ENCODE peak calls at places on chromosome 18, in seven cellular contexts. One of them, this sample, is unnamed.

GRCh38 chr18:31657823-31658669 is 26.3 kb downstream of the B4GALT6 start:
- DNase-seq in IMR-90: no peak
- DNase-seq in mesenchymal stem cell: peak; percentile 23
- DNase-seq in H9: no peak
- DNase-seq in mesendoderm: no peak
- DNase-seq in H1: no peak
- DNase-seq in trophoblast cell: peak; percentile 66
- DNase-seq in this sample: no peak

GRCh38 chr18:58584219-58585127 is 44.4 kb downstream of the ALPK2 start:
- DNase-seq in trophoblast cell: peak; percentile 53
- DNase-seq in H9: peak; percentile 47
- DNase-seq in mesendoderm: peak; percentile 93
- DNase-seq in IMR-90: peak; percentile 48
- DNase-seq in mesenchymal stem cell: no peak
- DNase-seq in H1: peak; percentile 53
- DNase-seq in this sample: peak; percentile 58

GRCh38 chr18:30522288-30522929 is 520.1 kb downstream of the DSC3 start:
- DNase-seq in mesendoderm: peak; percentile 40
- DNase-seq in H9: peak; percentile 64
- DNase-seq in IMR-90: no peak
- DNase-seq in mesenchymal stem cell: no peak
- DNase-seq in trophoblast cell: no peak
- DNase-seq in H1: peak; percentile 3
- DNase-seq in this sample: no peak

GRCh38 chr18:70284976-70285610 is 3.8 kb upstream of the SOCS6 start:
- DNase-seq in H9: no peak
- DNase-seq in H1: no peak
- DNase-seq in mesenchymal stem cell: no peak
- DNase-seq in IMR-90: no peak
- DNase-seq in mesendoderm: no peak
- DNase-seq in trophoblast cell: no peak
- DNase-seq in this sample: no peak

GRCh38 chr18:14916181-14916580 is 168.2 kb downstream of the ANKRD30B start:
- DNase-seq in mesenchymal stem cell: no peak
- DNase-seq in IMR-90: no peak
- DNase-seq in mesendoderm: no peak
- DNase-seq in H1: no peak
- DNase-seq in H9: no peak
- DNase-seq in trophoblast cell: no peak
- DNase-seq in this sample: no peak

GRCh38 chr18:51430538-51430937 is 233.1 kb upstream of the MEX3C start:
- DNase-seq in mesenchymal stem cell: peak; percentile 17
- DNase-seq in H9: no peak
- DNase-seq in IMR-90: no peak
- DNase-seq in H1: no peak
- DNase-seq in trophoblast cell: no peak
- DNase-seq in mesendoderm: no peak
- DNase-seq in this sample: no peak

GRCh38 chr18:73279499-73279898 is 411.7 kb upstream of the NETO1 start:
- DNase-seq in mesendoderm: no peak
- DNase-seq in H9: no peak
- DNase-seq in trophoblast cell: no peak
- DNase-seq in H1: no peak
- DNase-seq in mesenchymal stem cell: no peak
- DNase-seq in IMR-90: no peak
- DNase-seq in this sample: no peak

GRCh38 chr18:63479826-63480225 is 3.1 kb downstream of the SERPINB5 start:
- DNase-seq in H1: no peak
- DNase-seq in IMR-90: no peak
- DNase-seq in H9: no peak
- DNase-seq in trophoblast cell: no peak
- DNase-seq in mesendoderm: no peak
- DNase-seq in mesenchymal stem cell: no peak
- DNase-seq in this sample: no peak

GRCh38 chr18:63379639-63379962 is 12.6 kb upstream of the KDSR start:
- DNase-seq in H1: no peak
- DNase-seq in H9: no peak
- DNase-seq in mesendoderm: no peak
- DNase-seq in trophoblast cell: no peak
- DNase-seq in mesenchymal stem cell: no peak
- DNase-seq in IMR-90: peak; percentile 16
- DNase-seq in this sample: no peak

GRCh38 chr18:77167276-77167675 is 34.7 kb upstream of the MBP start:
- DNase-seq in H1: no peak
- DNase-seq in mesenchymal stem cell: no peak
- DNase-seq in trophoblast cell: no peak
- DNase-seq in mesendoderm: no peak
- DNase-seq in IMR-90: no peak
- DNase-seq in H9: no peak
- DNase-seq in this sample: no peak

GRCh38 chr18:57581301-57581934 is 5.1 kb downstream of the FECH start:
- DNase-seq in H9: no peak
- DNase-seq in IMR-90: no peak
- DNase-seq in mesenchymal stem cell: no peak
- DNase-seq in H1: no peak
- DNase-seq in trophoblast cell: no peak
- DNase-seq in mesendoderm: peak; percentile 46
- DNase-seq in this sample: no peak

GRCh38 chr18:64416990-64417389 is 268.1 kb upstream of the LINC00305 start:
- DNase-seq in H1: no peak
- DNase-seq in IMR-90: no peak
- DNase-seq in mesenchymal stem cell: no peak
- DNase-seq in trophoblast cell: no peak
- DNase-seq in H9: no peak
- DNase-seq in mesendoderm: peak; percentile 44
- DNase-seq in this sample: no peak

GRCh38 chr18:59909289-59910036 is 9.7 kb downstream of the PMAIP1 start:
- DNase-seq in mesenchymal stem cell: peak; percentile 94
- DNase-seq in H1: no peak
- DNase-seq in trophoblast cell: no peak
- DNase-seq in mesendoderm: no peak
- DNase-seq in IMR-90: peak; percentile 86
- DNase-seq in H9: no peak
- DNase-seq in this sample: no peak

GRCh38 chr18:9876867-9877654 is 8.7 kb upstream of the TXNDC2 start:
- DNase-seq in trophoblast cell: peak; percentile 54
- DNase-seq in H1: no peak
- DNase-seq in IMR-90: peak; percentile 97
- DNase-seq in mesendoderm: peak; percentile 96
- DNase-seq in H9: no peak
- DNase-seq in mesenchymal stem cell: peak; percentile 93
- DNase-seq in this sample: no peak

GRCh38 chr18:12426924-12427323 is 19.2 kb downstream of the PRELID3A start:
- DNase-seq in mesenchymal stem cell: no peak
- DNase-seq in H9: no peak
- DNase-seq in H1: no peak
- DNase-seq in IMR-90: no peak
- DNase-seq in mesendoderm: no peak
- DNase-seq in trophoblast cell: no peak
- DNase-seq in this sample: no peak

GRCh38 chr18:30106356-30106755 is 936.2 kb downstream of the DSC3 start:
- DNase-seq in mesendoderm: peak; percentile 29
- DNase-seq in H1: no peak
- DNase-seq in mesenchymal stem cell: no peak
- DNase-seq in trophoblast cell: no peak
- DNase-seq in IMR-90: no peak
- DNase-seq in H9: no peak
- DNase-seq in this sample: no peak

GRCh38 chr18:58915006-58915799 is 50.5 kb downstream of the ZNF532 start:
- DNase-seq in H1: no peak
- DNase-seq in H9: no peak
- DNase-seq in mesendoderm: no peak
- DNase-seq in IMR-90: no peak
- DNase-seq in mesenchymal stem cell: no peak
- DNase-seq in trophoblast cell: no peak
- DNase-seq in this sample: no peak

GRCh38 chr18:11728247-11728646 is 39.2 kb downstream of the GNAL start:
- DNase-seq in trophoblast cell: no peak
- DNase-seq in H9: peak; percentile 57
- DNase-seq in IMR-90: no peak
- DNase-seq in H1: no peak
- DNase-seq in mesendoderm: peak; percentile 84
- DNase-seq in mesenchymal stem cell: no peak
- DNase-seq in this sample: no peak

GRCh38 chr18:44602845-44603244 is 77.8 kb upstream of the SETBP1 start:
- DNase-seq in trophoblast cell: peak; percentile 84
- DNase-seq in IMR-90: no peak
- DNase-seq in mesendoderm: no peak
- DNase-seq in H1: no peak
- DNase-seq in H9: no peak
- DNase-seq in mesenchymal stem cell: peak; percentile 64
- DNase-seq in this sample: no peak

GRCh38 chr18:28571929-28572328 is 395.0 kb upstream of the CDH2 start:
- DNase-seq in H1: no peak
- DNase-seq in H9: no peak
- DNase-seq in mesenchymal stem cell: no peak
- DNase-seq in mesendoderm: no peak
- DNase-seq in trophoblast cell: no peak
- DNase-seq in IMR-90: no peak
- DNase-seq in this sample: no peak

GRCh38 chr18:6357668-6358067 is 57.0 kb downstream of the L3MBTL4 start:
- DNase-seq in H9: no peak
- DNase-seq in mesenchymal stem cell: no peak
- DNase-seq in mesendoderm: no peak
- DNase-seq in trophoblast cell: no peak
- DNase-seq in H1: no peak
- DNase-seq in IMR-90: no peak
- DNase-seq in this sample: no peak

GRCh38 chr18:50158866-50159653 is 35.9 kb downstream of the MYO5B start:
- DNase-seq in trophoblast cell: peak; percentile 53
- DNase-seq in H1: no peak
- DNase-seq in mesendoderm: no peak
- DNase-seq in mesenchymal stem cell: no peak
- DNase-seq in IMR-90: no peak
- DNase-seq in H9: no peak
- DNase-seq in this sample: peak; percentile 31

GRCh38 chr18:33579147-33579867 is 1.3 kb downstream of the ASXL3 start:
- DNase-seq in H9: no peak
- DNase-seq in IMR-90: no peak
- DNase-seq in trophoblast cell: no peak
- DNase-seq in H1: no peak
- DNase-seq in mesendoderm: no peak
- DNase-seq in mesenchymal stem cell: no peak
- DNase-seq in this sample: peak; percentile 27

GRCh38 chr18:35028556-35028955 is 12.7 kb upstream of the MAPRE2 start:
- DNase-seq in mesendoderm: no peak
- DNase-seq in trophoblast cell: peak; percentile 66
- DNase-seq in H9: no peak
- DNase-seq in IMR-90: no peak
- DNase-seq in mesenchymal stem cell: no peak
- DNase-seq in H1: no peak
- DNase-seq in this sample: no peak

GRCh38 chr18:59923539-59924196 is 23.9 kb downstream of the PMAIP1 start:
- DNase-seq in mesenchymal stem cell: no peak
- DNase-seq in mesendoderm: no peak
- DNase-seq in H9: no peak
- DNase-seq in trophoblast cell: no peak
- DNase-seq in H1: no peak
- DNase-seq in IMR-90: no peak
- DNase-seq in this sample: no peak

GRCh38 chr18:61816071-61816470 is 76.7 kb downstream of the RNF152 start:
- DNase-seq in H9: no peak
- DNase-seq in mesendoderm: no peak
- DNase-seq in mesenchymal stem cell: no peak
- DNase-seq in H1: no peak
- DNase-seq in IMR-90: no peak
- DNase-seq in trophoblast cell: no peak
- DNase-seq in this sample: no peak

GRCh38 chr18:7466190-7466589 is 100.9 kb upstream of the PTPRM start:
- DNase-seq in trophoblast cell: no peak
- DNase-seq in IMR-90: no peak
- DNase-seq in H1: no peak
- DNase-seq in H9: no peak
- DNase-seq in mesenchymal stem cell: no peak
- DNase-seq in mesendoderm: no peak
- DNase-seq in this sample: no peak

GRCh38 chr18:7476386-7476785 is 90.7 kb upstream of the PTPRM start:
- DNase-seq in H1: no peak
- DNase-seq in IMR-90: no peak
- DNase-seq in mesenchymal stem cell: no peak
- DNase-seq in trophoblast cell: no peak
- DNase-seq in mesendoderm: no peak
- DNase-seq in H9: no peak
- DNase-seq in this sample: no peak

GRCh38 chr18:7467708-7468466 is 99.2 kb upstream of the PTPRM start:
- DNase-seq in mesenchymal stem cell: no peak
- DNase-seq in IMR-90: peak; percentile 27
- DNase-seq in mesendoderm: peak; percentile 5
- DNase-seq in trophoblast cell: no peak
- DNase-seq in H9: no peak
- DNase-seq in H1: no peak
- DNase-seq in this sample: no peak

DNA sequence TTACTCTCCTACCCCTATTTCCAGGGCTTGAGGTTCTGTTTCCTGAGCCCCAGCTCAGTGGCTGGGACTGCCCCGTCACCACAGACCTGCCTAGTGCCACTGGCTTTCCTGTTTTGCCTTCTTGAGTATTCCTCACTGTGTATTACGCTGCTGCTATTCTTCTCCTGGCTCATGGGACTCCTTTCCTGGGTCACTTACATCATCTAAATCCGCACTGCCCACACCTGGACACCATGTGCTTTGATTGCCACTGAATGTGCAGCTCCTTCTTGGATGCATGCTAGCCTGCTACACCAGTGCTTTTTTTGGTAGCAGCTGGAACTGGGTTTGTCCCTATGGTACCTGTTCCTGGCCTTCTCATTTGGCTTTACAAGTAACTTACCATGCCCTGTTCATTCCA is 96.6 kb upstream of the PTPRM start:
- DNase-seq in mesendoderm: no peak
- DNase-seq in H9: no peak
- DNase-seq in IMR-90: no peak
- DNase-seq in mesenchymal stem cell: no peak
- DNase-seq in H1: no peak
- DNase-seq in trophoblast cell: no peak
- DNase-seq in this sample: no peak
- H3K18ac ChIP-seq in mesendoderm: no peak overlapping the region
- H3K18ac ChIP-seq in H9: no peak overlapping the region
- H3K18ac ChIP-seq in IMR-90: no peak overlapping the region
- H3K18ac ChIP-seq in mesenchymal stem cell: no peak overlapping the region
- H3K18ac ChIP-seq in H1: no peak overlapping the region
- H3K18ac ChIP-seq in trophoblast cell: no peak overlapping the region
- H3K18ac ChIP-seq in this sample: no peak overlapping the region

GRCh38 chr18:21218862-21219261 is 23.2 kb upstream of the GREB1L start:
- DNase-seq in trophoblast cell: no peak
- DNase-seq in IMR-90: no peak
- DNase-seq in H9: no peak
- DNase-seq in H1: no peak
- DNase-seq in mesenchymal stem cell: no peak
- DNase-seq in mesendoderm: peak; percentile 22
- DNase-seq in this sample: no peak
- H3K4me2 ChIP-seq in trophoblast cell: no peak overlapping the region
- H3K4me2 ChIP-seq in IMR-90: no peak overlapping the region
- H3K4me2 ChIP-seq in H9: no peak overlapping the region
- H3K4me2 ChIP-seq in H1: no peak overlapping the region
- H3K4me2 ChIP-seq in mesenchymal stem cell: no peak overlapping the region
- H3K4me2 ChIP-seq in mesendoderm: no peak overlapping the region
- H3K4me2 ChIP-seq in this sample: no peak overlapping the region

GRCh38 chr18:13492314-13492713 is 234.0 kb downstream of the FAM210A start:
- DNase-seq in H9: no peak
- DNase-seq in H1: no peak
- DNase-seq in mesenchymal stem cell: no peak
- DNase-seq in mesendoderm: no peak
- DNase-seq in trophoblast cell: no peak
- DNase-seq in IMR-90: no peak
- DNase-seq in this sample: no peak
- H2BK5ac ChIP-seq in H9: no peak overlapping the region
- H2BK5ac ChIP-seq in H1: no peak overlapping the region
- H2BK5ac ChIP-seq in mesenchymal stem cell: no peak overlapping the region
- H2BK5ac ChIP-seq in mesendoderm: no peak overlapping the region
- H2BK5ac ChIP-seq in trophoblast cell: no peak overlapping the region
- H2BK5ac ChIP-seq in IMR-90: no peak overlapping the region
- H2BK5ac ChIP-seq in this sample: no peak overlapping the region

GRCh38 chr18:46917108-46917807 is at the start of the genes KATNAL2 and PIAS2:
- DNase-seq in mesendoderm: peak; percentile 76
- DNase-seq in H1: peak; percentile 21
- DNase-seq in trophoblast cell: peak; percentile 41
- DNase-seq in mesenchymal stem cell: peak; percentile 72
- DNase-seq in H9: peak; percentile 81
- DNase-seq in IMR-90: peak; percentile 58
- DNase-seq in this sample: peak; percentile 73
- H3K18ac ChIP-seq in mesendoderm: peak within 1 kb of the TSS; percentile 89
- H3K18ac ChIP-seq in H1: peak within 1 kb of the TSS; percentile 97
- H3K18ac ChIP-seq in trophoblast cell: peak within 1 kb of the TSS; percentile 71
- H3K18ac ChIP-seq in mesenchymal stem cell: peak within 1 kb of the TSS; percentile 97
- H3K18ac ChIP-seq in H9: peak within 1 kb of the TSS; percentile 55
- H3K18ac ChIP-seq in IMR-90: peak within 1 kb of the TSS; percentile 21
- H3K18ac ChIP-seq in this sample: peak within 1 kb of the TSS; percentile 98

This sample was measured in neuronal stem cell.